ENCODE peak calls at places on chromosomes 16 and 17, in five cellular contexts. K is hepatocyte, M is foreskin fibroblast, L is AG09309, Z is thoracic aorta. D is an unnamed sample.

GRCh38 chr16:78571880-78572279 is 472.4 kb downstream of the WWOX start:
- DNase-seq in K (no peak), M (no peak), L (no peak), Z (no peak), D (no peak)

GRCh38 chr17:1473841-1474240 is 17.8 kb upstream of the CRK start:
- DNase-seq in K (no peak), M (no peak), L (no peak), Z (no peak), D (no peak)

GRCh38 chr17:9768381-9768934 is 22.9 kb downstream of the DHRS7C start:
- DNase-seq in K (peak; percentile 43), M (peak; percentile 7), L (no peak), Z (no peak), D (no peak)

GRCh38 chr17:8163978-8164814 is 1.4 kb upstream of the VAMP2 start:
- DNase-seq in K (peak; percentile 75), M (peak; percentile 73), L (no peak), Z (no peak), D (no peak)

GRCh38 chr17:20944014-20944905 is 98.6 kb downstream of the USP22 start:
- DNase-seq in K (peak; percentile 73), M (no peak), L (no peak), Z (no peak), D (peak; percentile 63)

GRCh38 chr17:75783803-75784472 is 668 bp upstream of the UNK start:
- DNase-seq in K (peak; percentile 34), M (no peak), L (no peak), Z (no peak), D (no peak)

GRCh38 chr16:24850289-24850931 is 4.6 kb downstream of the SLC5A11 start:
- DNase-seq in K (no peak), M (peak; percentile 42), L (no peak), Z (no peak), D (peak; percentile 29)

GRCh38 chr17:62965149-62965648 is 836 bp upstream of the TANC2 start:
- DNase-seq in K (no peak), M (no peak), L (no peak), Z (no peak), D (no peak)

GRCh38 chr17:2263183-2263954 is 40.2 kb downstream of the SMG6 start:
- DNase-seq in K (no peak), M (no peak), L (no peak), Z (no peak), D (no peak)

GRCh38 chr17:56320443-56320842 is 167.2 kb downstream of the ANKFN1 start:
- DNase-seq in K (no peak), M (no peak), L (no peak), Z (no peak), D (no peak)

GRCh38 chr16:83356266-83356665 is 451.5 kb upstream of the HSBP1 start:
- DNase-seq in K (peak; percentile 86), M (peak; percentile 47), L (peak; percentile 64), Z (no peak), D (peak; percentile 28)

GRCh38 chr16:30369091-30369937 is 980 bp downstream of the TBC1D10B start:
- DNase-seq in K (peak; percentile 39), M (no peak), L (no peak), Z (no peak), D (no peak)

GRCh38 chr16:89952049-89952448 is 3.5 kb downstream of the DEF8 start:
- DNase-seq in K (no peak), M (no peak), L (no peak), Z (no peak), D (no peak)

GRCh38 chr16:8936421-8936820 is 27.3 kb downstream of the USP7 start:
- DNase-seq in K (peak; percentile 71), M (peak; percentile 28), L (no peak), Z (no peak), D (peak; percentile 86)

GRCh38 chr17:47266782-47267181 is 13.2 kb downstream of the ITGB3 start:
- DNase-seq in K (no peak), M (no peak), L (no peak), Z (no peak), D (no peak)

GRCh38 chr17:76000016-76000754 is 470 bp upstream of the CDK3 start:
- DNase-seq in K (peak; percentile 64), M (no peak), L (no peak), Z (no peak), D (peak; percentile 74)

GRCh38 chr17:42313389-42313772 is 25.1 kb downstream of the STAT5A start:
- DNase-seq in K (no peak), M (no peak), L (no peak), Z (no peak), D (no peak)

GRCh38 chr17:44636562-44636961 is 19.7 kb upstream of the MEIOC start:
- DNase-seq in K (peak; percentile 53), M (peak; percentile 30), L (peak; percentile 45), Z (no peak), D (no peak)

DNA sequence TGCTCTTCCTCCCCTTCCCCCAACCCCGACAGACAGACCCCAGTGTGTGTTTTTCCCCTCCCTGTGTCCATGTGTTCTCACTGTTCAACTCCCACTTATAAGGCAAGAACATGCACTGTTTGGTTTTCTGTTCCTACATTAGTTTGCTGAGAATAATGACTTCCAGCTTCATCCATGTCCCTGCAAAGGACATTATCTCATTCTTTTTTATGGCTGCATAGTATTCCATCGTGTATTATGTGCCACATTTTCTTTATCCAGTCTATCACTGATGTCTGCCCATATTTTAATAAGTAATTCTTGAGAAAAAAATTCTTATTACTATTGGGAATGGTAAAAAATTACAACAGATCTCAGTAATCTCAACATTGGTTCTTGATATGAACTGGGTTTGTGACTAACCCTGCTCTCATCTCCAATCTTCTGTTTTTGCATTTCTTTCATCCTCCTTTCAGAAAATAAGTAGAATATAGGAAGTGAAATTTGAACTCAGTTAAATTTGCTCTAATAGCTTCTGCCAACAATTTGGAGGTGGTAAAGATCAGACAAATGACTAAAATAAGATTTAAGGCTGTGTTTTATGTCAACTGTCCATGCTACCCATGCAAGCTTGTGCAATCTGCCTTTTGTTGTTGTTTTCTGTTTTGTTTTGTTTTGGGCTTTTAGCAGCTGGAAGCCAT is 11.1 kb downstream of the MARF1 start:
- DNase-seq in K (no peak), M (no peak), L (no peak), Z (no peak), D (no peak)
- TF ChIP-seq CTCF in K (no peak), M (no peak), L (no peak), Z (no peak), D (no peak)

GRCh38 chr16:12387786-12388185 is 411.3 kb downstream of the SNX29 start:
- DNase-seq in K (no peak), M (no peak), L (no peak), Z (no peak), D (no peak)

GRCh38 chr16:12390644-12391043 is 413.0 kb downstream of the CPPED1 start:
- DNase-seq in K (no peak), M (no peak), L (no peak), Z (no peak), D (no peak)

GRCh38 chr16:12386076-12386641 is 409.6 kb downstream of the SNX29 start:
- DNase-seq in K (no peak), M (no peak), L (no peak), Z (no peak), D (no peak)

GRCh38 chr16:12390074-12390473 is 413.5 kb downstream of the SNX29 start:
- DNase-seq in K (no peak), M (no peak), L (no peak), Z (no peak), D (no peak)

GRCh38 chr16:12387311-12387710 is 410.8 kb downstream of the SNX29 start:
- DNase-seq in K (no peak), M (no peak), L (no peak), Z (no peak), D (no peak)
- TF ChIP-seq CTCF in K (no peak), M (no peak), L (no peak), Z (no peak), D (no peak)

GRCh38 chr17:58956997-58957724 is 149.5 kb downstream of the TRIM37 start:
- DNase-seq in K (no peak), M (peak; percentile 61), L (no peak), Z (no peak), D (no peak)

GRCh38 chr17:58965221-58965620 is 141.5 kb downstream of the TRIM37 start:
- DNase-seq in K (no peak), M (no peak), L (no peak), Z (no peak), D (no peak)

GRCh38 chr17:58960068-58960467 is 146.6 kb downstream of the TRIM37 start:
- DNase-seq in K (peak; percentile 50), M (peak; percentile 31), L (peak; percentile 38), Z (no peak), D (peak; percentile 37)
- TF ChIP-seq CTCF in K (peak; percentile 25), M (peak; percentile 25), L (peak; percentile 41), Z (no peak), D (no peak)

GRCh38 chr17:6290488-6291196 is 144.3 kb downstream of the AIPL1 start:
- DNase-seq in K (no peak), M (no peak), L (no peak), Z (no peak), D (no peak)

DNA sequence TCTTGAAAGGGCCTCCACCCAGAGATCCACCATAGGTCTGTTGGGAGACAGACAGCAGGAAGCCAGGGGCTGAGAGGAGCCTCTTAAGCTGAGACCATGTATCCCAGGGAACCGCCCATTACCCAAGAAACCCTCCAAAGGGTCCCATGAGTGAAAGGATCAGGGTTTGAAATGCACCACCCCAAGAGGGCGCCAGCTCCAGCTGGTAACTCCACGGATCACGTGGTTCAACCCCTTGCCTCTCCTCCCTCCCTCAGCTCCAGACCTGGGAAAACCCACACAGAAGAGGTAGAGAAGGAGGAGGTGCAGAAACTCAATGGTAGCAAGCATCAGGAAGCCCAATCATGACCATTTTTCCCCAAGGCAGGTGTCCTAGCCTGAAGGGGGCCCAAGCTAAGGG is 148.7 kb downstream of the AIPL1 start:
- DNase-seq in K (no peak), M (no peak), L (no peak), Z (no peak), D (peak; percentile 14)
- TF ChIP-seq CTCF in K (no peak), M (no peak), L (no peak), Z (no peak), D (no peak)

DNA sequence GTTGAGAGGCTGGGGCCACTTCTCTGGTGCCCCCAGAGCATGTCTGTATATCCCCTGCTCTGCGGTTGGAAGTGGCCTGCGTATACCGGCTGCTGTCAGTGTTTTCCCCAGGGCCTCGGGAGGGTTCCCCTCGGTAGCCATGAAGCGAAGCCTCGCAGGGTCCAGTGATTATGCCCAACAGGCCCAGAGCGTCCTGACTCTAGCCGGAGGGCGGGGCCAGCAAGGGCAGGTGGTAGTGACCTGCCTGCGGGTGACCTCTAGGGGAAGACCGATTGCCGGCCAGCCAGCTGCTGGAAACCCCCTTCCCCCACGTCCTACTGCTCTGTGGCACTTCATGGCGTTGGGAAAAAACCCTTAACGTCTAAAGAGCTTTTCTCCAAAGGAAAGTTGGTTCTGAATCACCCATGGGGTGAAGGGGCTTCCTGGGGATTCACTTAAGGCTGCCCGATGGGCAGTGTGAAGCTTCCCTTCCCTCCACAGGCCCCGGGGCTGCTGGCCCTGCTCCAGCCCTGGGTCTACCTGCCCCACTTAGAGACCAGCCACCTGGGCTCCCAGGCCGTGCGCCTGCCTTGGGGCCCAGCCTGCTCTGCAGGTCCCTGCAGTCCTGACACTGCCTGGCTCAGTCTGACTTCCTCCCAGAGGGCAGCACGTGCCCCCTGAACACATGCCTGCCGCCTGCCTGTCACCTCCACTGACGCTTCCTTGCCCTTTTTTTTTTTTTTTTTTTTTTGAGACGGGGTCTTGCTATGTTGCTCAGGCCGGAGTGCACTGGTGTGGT is 72.8 kb downstream of the SOCS1 start:
- DNase-seq in K (no peak), M (no peak), L (no peak), Z (no peak), D (no peak)
- TF ChIP-seq CTCF in K (no peak), M (no peak), L (no peak), Z (no peak), D (no peak)

D was measured in Calu3.